ENCODE peak calls at places on chromosomes 16 and 17, in six cellular contexts. N is stomach, L is AML-193, I is EH, E is caudate nucleus, H is posterior cingulate gyrus. M is an unnamed sample.

GRCh38 chr17:81980752-81981239 is 3.4 kb downstream of the ASPSCR1 start:
- DNase-seq in N (no peak), L (no peak), I (no peak), E (no peak), H (no peak), M (no peak)

GRCh38 chr17:80063815-80064585 is 27.6 kb downstream of the CCDC40 start:
- DNase-seq in N (peak), L (no peak), I (peak), E (no peak), H (peak), M (peak)

GRCh38 chr16:554640-555413 is 5.4 kb upstream of the PRR35 start:
- DNase-seq in N (no peak), L (no peak), I (peak), E (no peak), H (no peak), M (no peak)

GRCh38 chr16:66188786-66189725 is 177.4 kb upstream of the CDH5 start:
- DNase-seq in N (no peak), L (no peak), I (peak), E (no peak), H (peak), M (no peak)

GRCh38 chr17:79331492-79331891 is 256.9 kb downstream of the ENGASE start:
- DNase-seq in N (no peak), L (no peak), I (no peak), E (no peak), H (no peak), M (no peak)

GRCh38 chr17:44794699-44795413 is 35.2 kb downstream of the GJC1 start:
- DNase-seq in N (no peak), L (peak), I (peak), E (no peak), H (no peak), M (peak)

GRCh38 chr17:22570144-22570845 is 878.0 kb downstream of the KCNJ18 start:
- DNase-seq in N (no peak), L (no peak), I (no peak), E (no peak), H (no peak), M (no peak)

GRCh38 chr16:88007321-88007731 is 56.1 kb downstream of the BANP start:
- DNase-seq in N (peak), L (no peak), I (no peak), E (no peak), H (peak), M (no peak)

GRCh38 chr16:65532218-65532617 is 410.4 kb upstream of the CDH11 start:
- DNase-seq in N (no peak), L (no peak), I (peak), E (no peak), H (no peak), M (no peak)

GRCh38 chr17:4944163-4944553 is 4.1 kb downstream of the RNF167 start:
- DNase-seq in N (no peak), L (peak), I (no peak), E (no peak), H (no peak), M (peak)

GRCh38 chr16:10812352-10813122 is 6.1 kb downstream of the TVP23A start:
- DNase-seq in N (no peak), L (no peak), I (no peak), E (no peak), H (no peak), M (no peak)

GRCh38 chr16:88622866-88623265 is 15.5 kb upstream of the IL17C start:
- DNase-seq in N (no peak), L (no peak), I (no peak), E (peak), H (peak), M (no peak)

GRCh38 chr16:56532714-56533113 is 12.9 kb upstream of the BBS2 start:
- DNase-seq in N (no peak), L (no peak), I (no peak), E (no peak), H (no peak), M (no peak)

M was measured in NB4.